ENCODE peak calls at places on chromosomes 3 and 15, in four cellular contexts. I, G, H and T are unnamed samples.

GRCh38 chr15:90037961-90038633 is 37.0 kb downstream of the ZNF710 start:
- DNase-seq in H (peak), G (peak), I (peak), T (peak)

GRCh38 chr15:94670436-94671034 is 439.2 kb downstream of the MCTP2 start:
- DNase-seq in H (peak), G (no peak), I (peak), T (peak)

GRCh38 chr3:172134352-172134751 is 95.0 kb downstream of the FNDC3B start:
- DNase-seq in G (peak), I (no peak), H (no peak), T (no peak)

GRCh38 chr15:35023794-35024193 is 35.7 kb upstream of the ZNF770 start:
- DNase-seq in H (no peak), I (no peak), G (no peak), T (no peak)

GRCh38 chr3:185824051-185824466 is 783 bp downstream of the IGF2BP2 start:
- DNase-seq in I (no peak), G (no peak), H (no peak), T (peak)

GRCh38 chr15:69080203-69080957 is 65.9 kb downstream of the NOX5 start:
- DNase-seq in G (no peak), H (no peak), I (no peak), T (peak)

GRCh38 chr3:9552252-9552999 is 1.2 kb downstream of the LHFPL4 start:
- DNase-seq in G (no peak), H (peak), I (peak), T (peak)

GRCh38 chr3:11364181-11364580 is 92.0 kb downstream of the ATG7 start:
- DNase-seq in I (peak), G (no peak), H (no peak), T (no peak)

GRCh38 chr3:104628185-104628789 is 738.4 kb upstream of the ALCAM start:
- DNase-seq in G (no peak), I (peak), H (peak), T (peak)

GRCh38 chr3:118884748-118885206 is 149.9 kb downstream of the IGSF11 start:
- DNase-seq in G (no peak), H (peak), I (peak), T (peak)

GRCh38 chr3:168040624-168041208 is 55.0 kb downstream of the GOLIM4 start:
- DNase-seq in G (no peak), I (peak), H (peak), T (peak)

GRCh38 chr3:189947948-189948723 is 172.6 kb downstream of the P3H2 start:
- DNase-seq in H (no peak), G (peak), I (peak), T (peak)

GRCh38 chr3:173217127-173217526 is 76.1 kb upstream of the SPATA16 start:
- DNase-seq in H (no peak), G (no peak), I (peak), T (no peak)

GRCh38 chr3:42751609-42752008 is 21.4 kb downstream of the CCDC13 start:
- DNase-seq in I (no peak), G (no peak), H (no peak), T (no peak)

GRCh38 chr3:65004316-65004715 is 316.5 kb upstream of the ADAMTS9 start:
- DNase-seq in I (no peak), H (no peak), G (no peak), T (no peak)

GRCh38 chr15:28985691-28986090 is 99.9 kb downstream of the APBA2 start:
- DNase-seq in G (no peak), I (no peak), H (no peak), T (no peak)

GRCh38 chr15:87123676-87124382 is 1044.2 kb downstream of the AGBL1 start:
- DNase-seq in I (no peak), G (no peak), H (no peak), T (no peak)

GRCh38 chr15:96593735-96594134 is 263.2 kb downstream of the NR2F2 start:
- DNase-seq in G (no peak), I (no peak), H (no peak), T (no peak)

GRCh38 chr15:39474657-39475056 is 106.2 kb upstream of the THBS1 start:
- DNase-seq in I (no peak), G (no peak), H (no peak), T (peak)

GRCh38 chr15:48471073-48471472 is 139.8 kb downstream of the DUT start:
- DNase-seq in G (no peak), H (no peak), I (no peak), T (no peak)

GRCh38 chr15:48467801-48468200 is 136.6 kb downstream of the DUT start:
- DNase-seq in H (no peak), G (no peak), I (no peak), T (no peak)

GRCh38 chr15:48470096-48470495 is 138.9 kb downstream of the DUT start:
- DNase-seq in H (no peak), G (no peak), I (no peak), T (no peak)

GRCh38 chr15:48469271-48469670 is 138.0 kb downstream of the DUT start:
- DNase-seq in G (no peak), H (no peak), I (no peak), T (no peak)

GRCh38 chr15:48469681-48470080 is 138.5 kb downstream of the DUT start:
- DNase-seq in G (no peak), I (no peak), H (no peak), T (no peak)
- TF ChIP-seq FOS in G (no peak), I (no peak), H (no peak), T (no peak)

DNA sequence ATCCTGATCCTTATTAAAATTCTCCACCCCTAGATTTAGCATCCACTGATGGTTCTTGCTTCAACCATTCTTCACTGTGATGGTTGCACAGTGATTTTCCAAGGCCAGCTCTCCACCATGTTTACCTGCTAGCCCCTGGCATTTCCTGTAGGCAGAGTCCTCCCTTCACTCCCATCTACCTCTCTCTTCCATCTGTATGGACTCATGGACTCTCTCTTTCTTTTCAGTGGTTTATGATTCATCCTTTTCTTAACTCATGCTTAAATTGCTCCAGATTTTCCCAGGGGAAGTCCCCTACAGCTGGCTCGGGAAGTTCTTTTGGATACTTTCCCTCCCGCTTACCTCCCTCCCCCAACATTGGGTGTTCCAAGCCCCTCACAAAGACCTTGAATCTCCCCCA is 18.7 kb downstream of the TGM4 start:
- DNase-seq in I (peak), H (no peak), G (no peak), T (no peak)
- TF ChIP-seq FOS in I (peak), H (no peak), G (no peak), T (no peak)

GRCh38 chr15:33551860-33552259 is 241.1 kb downstream of the RYR3 start:
- DNase-seq in H (no peak), I (no peak), G (no peak), T (no peak)

GRCh38 chr15:33543957-33544356 is 233.2 kb downstream of the RYR3 start:
- DNase-seq in H (no peak), G (no peak), I (no peak), T (no peak)

GRCh38 chr15:33545866-33546265 is 235.1 kb downstream of the RYR3 start:
- DNase-seq in H (no peak), I (no peak), G (no peak), T (no peak)

GRCh38 chr15:33553157-33553556 is 242.4 kb downstream of the RYR3 start:
- DNase-seq in H (no peak), I (no peak), G (no peak), T (no peak)

GRCh38 chr15:33547876-33548275 is 237.1 kb downstream of the RYR3 start:
- DNase-seq in I (peak), G (no peak), H (no peak), T (peak)
- TF ChIP-seq FOS in I (no peak), G (no peak), H (no peak), T (no peak)

GRCh38 chr3:138594150-138594934 is at the start of gene CEP70:
- DNase-seq in I (peak), H (peak), G (peak), T (peak)
- TF ChIP-seq FOS in I (no peak), H (no peak), G (no peak), T (no peak)

GRCh38 chr3:129794319-129795201 is 99.0 kb downstream of the TMCC1 start:
- DNase-seq in I (no peak), H (peak), G (no peak), T (peak)
- TF ChIP-seq FOS in I (no peak), H (no peak), G (no peak), T (peak)

DNA sequence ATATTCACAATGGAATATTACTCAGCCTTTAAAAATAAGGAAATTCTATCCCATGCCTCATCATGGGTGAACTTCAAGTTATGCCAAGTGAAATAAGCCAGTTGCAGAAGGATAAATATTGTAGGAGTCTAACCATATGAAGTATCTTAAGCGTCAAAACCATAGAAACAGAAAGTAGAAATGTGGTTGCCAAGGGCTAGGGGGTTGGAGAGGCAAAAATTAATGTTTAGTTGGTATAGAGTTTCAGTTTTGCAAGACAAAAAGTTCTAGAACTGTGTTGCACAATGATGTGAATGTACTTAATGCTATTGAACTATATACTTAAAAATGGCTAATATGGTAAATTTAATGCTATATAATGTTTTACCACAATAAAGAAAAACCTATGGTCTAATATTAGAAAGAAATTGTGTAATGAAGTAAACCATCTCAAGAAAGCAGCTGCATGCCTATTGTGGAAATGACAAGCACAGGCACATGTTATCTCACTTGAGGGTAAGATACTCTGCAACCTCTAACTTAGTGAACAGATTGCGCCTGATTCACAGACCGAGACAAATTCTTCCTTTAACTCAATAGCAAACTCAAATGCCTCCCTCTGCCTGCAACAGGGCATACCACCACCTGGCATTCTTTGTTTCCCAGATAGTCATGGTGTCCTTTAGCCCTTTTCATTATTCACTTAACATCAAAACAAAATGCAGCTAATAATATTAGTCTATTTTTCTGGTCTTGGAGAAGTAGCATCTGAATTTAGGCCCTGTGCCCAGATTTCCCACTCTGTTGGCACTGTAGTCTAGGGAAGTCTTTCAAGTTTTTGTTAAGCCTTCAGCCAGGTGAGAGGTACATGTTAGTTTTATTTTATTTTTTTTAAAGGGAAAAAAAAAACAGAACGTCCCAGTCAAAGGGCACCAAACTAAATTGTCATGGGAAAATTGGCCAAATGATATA is 80.2 kb upstream of the ACP3 start:
- DNase-seq in H (no peak), I (no peak), G (no peak), T (no peak)
- TF ChIP-seq FOS in H (no peak), I (no peak), G (no peak), T (no peak)